ENCODE peak calls at places on chromosomes 16 and 17, in ten cellular contexts. N, Y, E, B, I, R, X, G, J and K are unnamed samples.

GRCh38 chr17:47009759-47010594 is 30.9 kb upstream of the RPRML start:
- DNase-seq in N (no peak), Y (peak; percentile 16), E (no peak), B (no peak), I (peak; percentile 52), R (no peak), X (no peak), G (no peak), J (no peak), K (no peak)

GRCh38 chr16:31420037-31420436 is 8.1 kb downstream of the COX6A2 start:
- DNase-seq in N (no peak), Y (no peak), E (no peak), B (no peak), I (no peak), R (no peak), X (no peak), G (no peak), J (no peak), K (no peak)

GRCh38 chr17:45284176-45285140 is 22.6 kb upstream of the SPATA32 start:
- DNase-seq in N (no peak), Y (no peak), E (no peak), B (no peak), I (no peak), R (peak; percentile 61), X (no peak), G (no peak), J (no peak), K (no peak)

GRCh38 chr17:9079461-9080103 is 58.3 kb downstream of the NTN1 start:
- DNase-seq in N (no peak), Y (no peak), E (no peak), B (no peak), I (no peak), R (peak; percentile 14), X (no peak), G (peak; percentile 26), J (no peak), K (no peak)

GRCh38 chr17:78976907-78977680 is 2.6 kb downstream of the LGALS3BP start:
- DNase-seq in N (no peak), Y (no peak), E (no peak), B (no peak), I (no peak), R (no peak), X (no peak), G (no peak), J (no peak), K (no peak)

GRCh38 chr16:5505093-5505887 is 407.7 kb upstream of the EEF2KMT start:
- DNase-seq in N (no peak), Y (no peak), E (no peak), B (no peak), I (no peak), R (no peak), X (no peak), G (no peak), J (no peak), K (no peak)

GRCh38 chr17:10652984-10653680 is 4.0 kb downstream of the MYH3 start:
- DNase-seq in N (no peak), Y (peak; percentile 13), E (no peak), B (no peak), I (no peak), R (peak; percentile 34), X (no peak), G (no peak), J (no peak), K (peak; percentile 57)

GRCh38 chr16:89189358-89190025 is 10.8 kb downstream of the SLC22A31 start:
- DNase-seq in N (peak; percentile 43), Y (no peak), E (no peak), B (no peak), I (no peak), R (no peak), X (no peak), G (no peak), J (no peak), K (no peak)

GRCh38 chr16:77690416-77690815 is 31.9 kb upstream of the NUDT7 start:
- DNase-seq in N (no peak), Y (no peak), E (no peak), B (no peak), I (no peak), R (no peak), X (no peak), G (no peak), J (no peak), K (no peak)

GRCh38 chr17:6110592-6110991 is 40.4 kb downstream of the WSCD1 start:
- DNase-seq in N (no peak), Y (peak; percentile 38), E (no peak), B (no peak), I (peak; percentile 36), R (no peak), X (peak; percentile 1), G (no peak), J (no peak), K (no peak)

GRCh38 chr17:7881655-7882054 is 6.9 kb upstream of the CHD3 start:
- DNase-seq in N (no peak), Y (no peak), E (no peak), B (peak; percentile 34), I (peak; percentile 50), R (no peak), X (no peak), G (no peak), J (no peak), K (no peak)

GRCh38 chr17:309361-309888 is 43.2 kb downstream of the RPH3AL start:
- DNase-seq in N (peak; percentile 85), Y (peak; percentile 29), E (no peak), B (peak; percentile 9), I (no peak), R (peak; percentile 26), X (no peak), G (no peak), J (no peak), K (peak; percentile 67)

GRCh38 chr17:47797797-47798196 is 23.8 kb downstream of the OSBPL7 start:
- DNase-seq in N (no peak), Y (peak; percentile 7), E (no peak), B (peak; percentile 12), I (peak; percentile 39), R (no peak), X (no peak), G (no peak), J (no peak), K (no peak)

GRCh38 chr17:29238133-29238850 is 8.4 kb upstream of the CRYBA1 start:
- DNase-seq in N (no peak), Y (peak; percentile 76), E (no peak), B (peak; percentile 67), I (peak; percentile 77), R (no peak), X (no peak), G (no peak), J (no peak), K (no peak)

GRCh38 chr16:52812945-52813556 is 239.6 kb downstream of the CHD9NB start:
- DNase-seq in N (no peak), Y (peak; percentile 75), E (no peak), B (peak; percentile 53), I (peak; percentile 29), R (no peak), X (peak; percentile 41), G (no peak), J (no peak), K (peak; percentile 97)

GRCh38 chr16:82182237-82183003 is 12.4 kb upstream of the MPHOSPH6 start:
- DNase-seq in N (no peak), Y (no peak), E (no peak), B (no peak), I (no peak), R (no peak), X (no peak), G (no peak), J (no peak), K (no peak)

GRCh38 chr17:38403491-38403890 is 24.8 kb upstream of the ARHGAP23 start:
- DNase-seq in N (no peak), Y (peak; percentile 27), E (no peak), B (peak; percentile 20), I (peak; percentile 50), R (no peak), X (peak; percentile 48), G (no peak), J (peak; percentile 57), K (no peak)

GRCh38 chr17:39400547-39401411 is 647 bp downstream of the FBXL20 start:
- DNase-seq in N (peak; percentile 38), Y (no peak), E (no peak), B (peak; percentile 29), I (peak; percentile 36), R (peak; percentile 20), X (peak; percentile 30), G (no peak), J (no peak), K (no peak)

GRCh38 chr17:292531-293382 is 59.9 kb downstream of the RPH3AL start:
- DNase-seq in N (no peak), Y (no peak), E (no peak), B (no peak), I (no peak), R (peak; percentile 15), X (no peak), G (no peak), J (peak; percentile 44), K (no peak)

GRCh38 chr17:78357177-78357586 is 2.7 kb downstream of the SOCS3 start:
- DNase-seq in N (no peak), Y (peak; percentile 84), E (no peak), B (peak; percentile 61), I (peak; percentile 87), R (peak; percentile 40), X (no peak), G (no peak), J (peak; percentile 79), K (no peak)

GRCh38 chr16:47713225-47713595 is 252.1 kb downstream of the PHKB start:
- DNase-seq in N (no peak), Y (peak; percentile 93), E (no peak), B (peak; percentile 90), I (peak; percentile 68), R (peak; percentile 13), X (no peak), G (peak; percentile 53), J (no peak), K (no peak)

GRCh38 chr17:52106638-52107261 is 51.8 kb downstream of the CA10 start:
- DNase-seq in N (peak; percentile 62), Y (peak; percentile 8), E (no peak), B (peak; percentile 15), I (peak; percentile 19), R (peak; percentile 57), X (peak; percentile 67), G (no peak), J (peak; percentile 59), K (peak; percentile 59)